ENCODE peak calls at places on chromosomes 11 and 22, in ten cellular contexts. One of them, this sample, is unnamed.
A peak's percentile ranks its signal among the peaks of the same experiment; 100 is the strongest.

GRCh38 chr11:96055706-96056387 is 131.9 kb upstream of the MTMR2 start:
- DNase-seq in tibial artery: no peak
- DNase-seq in left lung: no peak
- DNase-seq in pancreas: no peak
- DNase-seq in heart right ventricle: no peak
- DNase-seq in HCT116: no peak
- DNase-seq in GM23248: peak; percentile 71
- DNase-seq in Karpas-422: no peak
- DNase-seq in hepatocyte: no peak
- DNase-seq in neuronal stem cell: peak; percentile 6
- DNase-seq in this sample: peak; percentile 83

GRCh38 chr11:72309074-72309598 is 65.2 kb upstream of the PHOX2A start:
- DNase-seq in pancreas: no peak
- DNase-seq in Karpas-422: no peak
- DNase-seq in GM23248: no peak
- DNase-seq in left lung: no peak
- DNase-seq in heart right ventricle: no peak
- DNase-seq in neuronal stem cell: no peak
- DNase-seq in hepatocyte: no peak
- DNase-seq in HCT116: no peak
- DNase-seq in tibial artery: no peak
- DNase-seq in this sample: no peak

GRCh38 chr11:71232364-71232763 is 20.0 kb downstream of the SHANK2 start:
- DNase-seq in tibial artery: no peak
- DNase-seq in neuronal stem cell: no peak
- DNase-seq in heart right ventricle: no peak
- DNase-seq in Karpas-422: no peak
- DNase-seq in hepatocyte: no peak
- DNase-seq in HCT116: no peak
- DNase-seq in left lung: no peak
- DNase-seq in pancreas: no peak
- DNase-seq in GM23248: no peak
- DNase-seq in this sample: no peak

GRCh38 chr11:133579165-133580031 is 47.1 kb upstream of the OPCML start:
- DNase-seq in hepatocyte: no peak
- DNase-seq in HCT116: no peak
- DNase-seq in left lung: no peak
- DNase-seq in tibial artery: no peak
- DNase-seq in neuronal stem cell: peak; percentile 20
- DNase-seq in Karpas-422: no peak
- DNase-seq in GM23248: no peak
- DNase-seq in heart right ventricle: no peak
- DNase-seq in pancreas: peak; percentile 63
- DNase-seq in this sample: no peak

GRCh38 chr22:30234786-30235470 is 11.6 kb downstream of the LIF start:
- DNase-seq in neuronal stem cell: no peak
- DNase-seq in Karpas-422: no peak
- DNase-seq in HCT116: no peak
- DNase-seq in left lung: peak; percentile 65
- DNase-seq in GM23248: no peak
- DNase-seq in heart right ventricle: no peak
- DNase-seq in pancreas: no peak
- DNase-seq in tibial artery: no peak
- DNase-seq in hepatocyte: peak; percentile 78
- DNase-seq in this sample: no peak

GRCh38 chr22:26848244-26848920 is 191.0 kb downstream of the MIAT start:
- DNase-seq in HCT116: no peak
- DNase-seq in Karpas-422: no peak
- DNase-seq in tibial artery: peak; percentile 76
- DNase-seq in left lung: no peak
- DNase-seq in pancreas: no peak
- DNase-seq in hepatocyte: no peak
- DNase-seq in GM23248: no peak
- DNase-seq in heart right ventricle: no peak
- DNase-seq in neuronal stem cell: no peak
- DNase-seq in this sample: no peak

GRCh38 chr22:28075260-28075981 is 156.4 kb upstream of the PITPNB start:
- DNase-seq in HCT116: no peak
- DNase-seq in hepatocyte: peak; percentile 53
- DNase-seq in pancreas: no peak
- DNase-seq in tibial artery: no peak
- DNase-seq in left lung: peak; percentile 35
- DNase-seq in heart right ventricle: no peak
- DNase-seq in Karpas-422: no peak
- DNase-seq in GM23248: peak; percentile 90
- DNase-seq in neuronal stem cell: no peak
- DNase-seq in this sample: peak; percentile 41

GRCh38 chr22:45246060-45246985 is 5.6 kb upstream of the KIAA0930 start:
- DNase-seq in tibial artery: no peak
- DNase-seq in neuronal stem cell: no peak
- DNase-seq in hepatocyte: peak; percentile 94
- DNase-seq in GM23248: peak; percentile 95
- DNase-seq in left lung: no peak
- DNase-seq in Karpas-422: no peak
- DNase-seq in HCT116: peak; percentile 92
- DNase-seq in pancreas: no peak
- DNase-seq in heart right ventricle: no peak
- DNase-seq in this sample: peak; percentile 85

GRCh38 chr11:126405374-126405773 is 49.9 kb downstream of the ST3GAL4 start:
- DNase-seq in GM23248: no peak
- DNase-seq in HCT116: peak; percentile 12
- DNase-seq in left lung: peak; percentile 55
- DNase-seq in hepatocyte: no peak
- DNase-seq in heart right ventricle: no peak
- DNase-seq in pancreas: no peak
- DNase-seq in tibial artery: no peak
- DNase-seq in Karpas-422: no peak
- DNase-seq in neuronal stem cell: no peak
- DNase-seq in this sample: peak; percentile 92

GRCh38 chr11:134667505-134667904 is 255.5 kb upstream of the B3GAT1 start:
- DNase-seq in HCT116: no peak
- DNase-seq in tibial artery: no peak
- DNase-seq in pancreas: no peak
- DNase-seq in neuronal stem cell: no peak
- DNase-seq in hepatocyte: no peak
- DNase-seq in GM23248: no peak
- DNase-seq in left lung: no peak
- DNase-seq in Karpas-422: no peak
- DNase-seq in heart right ventricle: no peak
- DNase-seq in this sample: no peak

GRCh38 chr22:45127866-45128265 is 35.9 kb upstream of the NUP50 start:
- DNase-seq in Karpas-422: no peak
- DNase-seq in left lung: no peak
- DNase-seq in HCT116: no peak
- DNase-seq in heart right ventricle: no peak
- DNase-seq in tibial artery: no peak
- DNase-seq in GM23248: peak; percentile 80
- DNase-seq in neuronal stem cell: no peak
- DNase-seq in pancreas: no peak
- DNase-seq in hepatocyte: no peak
- DNase-seq in this sample: peak; percentile 58

GRCh38 chr11:14417186-14417585 is 58.2 kb upstream of the RRAS2 start:
- DNase-seq in tibial artery: no peak
- DNase-seq in neuronal stem cell: no peak
- DNase-seq in hepatocyte: no peak
- DNase-seq in pancreas: no peak
- DNase-seq in left lung: no peak
- DNase-seq in HCT116: no peak
- DNase-seq in heart right ventricle: no peak
- DNase-seq in Karpas-422: no peak
- DNase-seq in GM23248: peak; percentile 67
- DNase-seq in this sample: no peak

GRCh38 chr11:36509265-36509664 is 807 bp downstream of the TRAF6 start:
- DNase-seq in HCT116: no peak
- DNase-seq in tibial artery: no peak
- DNase-seq in left lung: peak; percentile 40
- DNase-seq in GM23248: peak; percentile 68
- DNase-seq in neuronal stem cell: peak; percentile 15
- DNase-seq in pancreas: no peak
- DNase-seq in hepatocyte: peak; percentile 54
- DNase-seq in Karpas-422: peak; percentile 68
- DNase-seq in heart right ventricle: no peak
- DNase-seq in this sample: peak; percentile 33

GRCh38 chr11:122069946-122070345 is 46.1 kb downstream of the BLID start:
- DNase-seq in pancreas: peak; percentile 38
- DNase-seq in GM23248: peak; percentile 89
- DNase-seq in heart right ventricle: peak; percentile 16
- DNase-seq in left lung: peak; percentile 66
- DNase-seq in Karpas-422: no peak
- DNase-seq in tibial artery: peak; percentile 87
- DNase-seq in hepatocyte: peak; percentile 79
- DNase-seq in HCT116: no peak
- DNase-seq in neuronal stem cell: peak; percentile 83
- DNase-seq in this sample: peak; percentile 38

GRCh38 chr11:78420255-78420764 is 2.7 kb upstream of the GAB2 start:
- DNase-seq in HCT116: no peak
- DNase-seq in GM23248: peak; percentile 85
- DNase-seq in neuronal stem cell: peak; percentile 51
- DNase-seq in Karpas-422: peak; percentile 78
- DNase-seq in hepatocyte: peak; percentile 83
- DNase-seq in heart right ventricle: peak; percentile 68
- DNase-seq in tibial artery: peak; percentile 92
- DNase-seq in pancreas: no peak
- DNase-seq in left lung: peak; percentile 52
- DNase-seq in this sample: peak; percentile 81

GRCh38 chr11:119417726-119418540 is 5.0 kb downstream of the THY1 start:
- DNase-seq in GM23248: peak; percentile 99
- DNase-seq in left lung: no peak
- DNase-seq in pancreas: no peak
- DNase-seq in tibial artery: peak; percentile 76
- DNase-seq in hepatocyte: peak; percentile 40
- DNase-seq in heart right ventricle: no peak
- DNase-seq in HCT116: no peak
- DNase-seq in neuronal stem cell: no peak
- DNase-seq in Karpas-422: no peak
- DNase-seq in this sample: peak; percentile 70

DNA sequence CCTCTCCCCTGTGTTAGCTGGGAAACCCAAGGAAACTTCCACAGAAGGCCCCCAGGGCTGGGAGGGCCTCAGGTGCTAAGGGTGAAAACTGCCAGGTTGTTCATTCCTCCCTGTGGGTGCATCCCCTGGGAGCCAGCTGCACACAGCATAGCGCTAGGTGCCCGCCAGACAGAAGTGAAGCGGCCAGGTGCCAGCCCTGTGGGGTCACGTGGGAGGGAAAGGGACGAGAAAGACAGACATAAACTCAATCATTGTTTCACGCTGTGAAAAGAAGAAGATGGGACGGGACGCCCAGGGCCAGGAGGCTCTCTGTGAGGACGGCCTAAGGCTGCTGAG is 31.6 kb upstream of the HMOX1 start:
- DNase-seq in left lung: peak; percentile 38
- DNase-seq in hepatocyte: no peak
- DNase-seq in heart right ventricle: no peak
- DNase-seq in pancreas: no peak
- DNase-seq in Karpas-422: no peak
- DNase-seq in neuronal stem cell: no peak
- DNase-seq in GM23248: no peak
- DNase-seq in tibial artery: no peak
- DNase-seq in HCT116: no peak
- DNase-seq in this sample: no peak
- H3K4me1 ChIP-seq in left lung: peaks cover 9% of the 10 kb centered on the region
- H3K4me1 ChIP-seq in hepatocyte: peaks cover 21% of the 10 kb centered on the region
- H3K4me1 ChIP-seq in heart right ventricle: peaks cover 29% of the 10 kb centered on the region
- H3K4me1 ChIP-seq in pancreas: peaks cover 12% of the 10 kb centered on the region
- H3K4me1 ChIP-seq in Karpas-422: peaks cover 31% of the 10 kb centered on the region
- H3K4me1 ChIP-seq in neuronal stem cell: peaks cover 10% of the 10 kb centered on the region
- H3K4me1 ChIP-seq in GM23248: peaks cover 15% of the 10 kb centered on the region
- H3K4me1 ChIP-seq in tibial artery: peaks cover 32% of the 10 kb centered on the region
- H3K4me1 ChIP-seq in HCT116: peaks cover 26% of the 10 kb centered on the region
- H3K4me1 ChIP-seq in this sample: peaks cover 11% of the 10 kb centered on the region

DNA sequence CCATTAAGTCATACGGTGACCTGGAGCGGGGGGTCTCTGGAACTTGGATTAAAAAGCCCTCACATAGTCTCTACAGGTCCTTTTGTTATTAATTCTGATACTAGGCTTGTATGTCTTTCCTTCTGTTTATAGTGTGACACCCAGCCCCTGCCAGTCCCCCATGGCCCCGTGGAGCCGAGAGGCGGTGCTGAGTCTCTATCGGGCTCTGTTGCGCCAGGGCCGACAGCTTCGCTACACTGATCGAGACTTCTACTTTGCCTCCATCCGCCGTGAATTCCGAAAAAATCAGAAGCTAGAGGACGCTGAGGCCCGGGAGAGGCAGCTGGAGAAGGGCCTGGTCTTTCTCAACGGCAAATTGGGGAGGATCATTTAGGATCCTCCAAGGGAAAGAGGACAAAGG is 2.0 kb downstream of the MIEF1 start:
- DNase-seq in tibial artery: no peak
- DNase-seq in left lung: no peak
- DNase-seq in GM23248: no peak
- DNase-seq in pancreas: peak; percentile 44
- DNase-seq in HCT116: no peak
- DNase-seq in hepatocyte: no peak
- DNase-seq in Karpas-422: no peak
- DNase-seq in neuronal stem cell: no peak
- DNase-seq in heart right ventricle: no peak
- DNase-seq in this sample: no peak
- H3K4me1 ChIP-seq in tibial artery: peaks cover 36% of the 10 kb centered on the region
- H3K4me1 ChIP-seq in left lung: peaks cover 20% of the 10 kb centered on the region
- H3K4me1 ChIP-seq in GM23248: peaks cover 15% of the 10 kb centered on the region
- H3K4me1 ChIP-seq in pancreas: peaks cover 20% of the 10 kb centered on the region
- H3K4me1 ChIP-seq in HCT116: peaks cover 26% of the 10 kb centered on the region
- H3K4me1 ChIP-seq in hepatocyte: peaks cover 19% of the 10 kb centered on the region
- H3K4me1 ChIP-seq in Karpas-422: peaks cover 22% of the 10 kb centered on the region
- H3K4me1 ChIP-seq in neuronal stem cell: peaks cover 13% of the 10 kb centered on the region
- H3K4me1 ChIP-seq in heart right ventricle: peaks cover 73% of the 10 kb centered on the region
- H3K4me1 ChIP-seq in this sample: peaks cover 17% of the 10 kb centered on the region

GRCh38 chr11:75347781-75348613 is 3.5 kb downstream of the ARRB1 start:
- DNase-seq in heart right ventricle: no peak
- DNase-seq in left lung: no peak
- DNase-seq in Karpas-422: no peak
- DNase-seq in hepatocyte: peak; percentile 63
- DNase-seq in HCT116: no peak
- DNase-seq in pancreas: peak; percentile 26
- DNase-seq in tibial artery: peak; percentile 74
- DNase-seq in GM23248: peak; percentile 94
- DNase-seq in neuronal stem cell: no peak
- DNase-seq in this sample: no peak
- H3K4me1 ChIP-seq in heart right ventricle: peaks cover 94% of the 10 kb centered on the region
- H3K4me1 ChIP-seq in left lung: peaks cover 59% of the 10 kb centered on the region
- H3K4me1 ChIP-seq in Karpas-422: no peaks in the 10 kb centered on the region
- H3K4me1 ChIP-seq in hepatocyte: peaks cover 78% of the 10 kb centered on the region
- H3K4me1 ChIP-seq in HCT116: peaks cover 64% of the 10 kb centered on the region
- H3K4me1 ChIP-seq in pancreas: peaks cover 51% of the 10 kb centered on the region
- H3K4me1 ChIP-seq in tibial artery: peaks cover 54% of the 10 kb centered on the region
- H3K4me1 ChIP-seq in GM23248: peaks cover 17% of the 10 kb centered on the region
- H3K4me1 ChIP-seq in neuronal stem cell: peaks cover 44% of the 10 kb centered on the region
- H3K4me1 ChIP-seq in this sample: peaks cover 27% of the 10 kb centered on the region

DNA sequence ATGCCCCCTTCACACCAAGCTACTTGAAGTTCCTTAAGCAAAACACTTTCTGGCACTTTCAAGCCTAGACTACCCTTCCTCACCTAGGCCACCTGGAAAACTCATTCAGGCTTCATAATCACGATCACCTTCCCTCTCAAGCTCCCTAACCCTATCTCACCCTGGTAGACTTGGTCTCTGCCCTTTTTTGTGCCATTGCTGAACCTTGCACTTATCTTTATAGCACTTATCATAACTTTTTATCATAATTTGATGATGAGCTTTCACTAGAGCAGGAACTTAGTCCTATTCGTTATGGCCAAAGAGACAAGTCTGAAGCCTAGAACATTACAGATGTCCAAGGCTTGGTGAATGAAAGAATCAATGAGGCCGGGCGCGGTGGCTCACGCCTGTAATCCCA is 5.5 kb downstream of the SLC35F2 start:
- DNase-seq in GM23248: no peak
- DNase-seq in left lung: no peak
- DNase-seq in tibial artery: no peak
- DNase-seq in pancreas: no peak
- DNase-seq in neuronal stem cell: no peak
- DNase-seq in Karpas-422: no peak
- DNase-seq in HCT116: no peak
- DNase-seq in hepatocyte: no peak
- DNase-seq in heart right ventricle: no peak
- DNase-seq in this sample: no peak
- H3K4me1 ChIP-seq in GM23248: no peaks in the 10 kb centered on the region
- H3K4me1 ChIP-seq in left lung: no peaks in the 10 kb centered on the region
- H3K4me1 ChIP-seq in tibial artery: peaks cover 10% of the 10 kb centered on the region
- H3K4me1 ChIP-seq in pancreas: no peaks in the 10 kb centered on the region
- H3K4me1 ChIP-seq in neuronal stem cell: peaks cover 3% of the 10 kb centered on the region
- H3K4me1 ChIP-seq in Karpas-422: peaks cover 32% of the 10 kb centered on the region
- H3K4me1 ChIP-seq in HCT116: peaks cover 44% of the 10 kb centered on the region
- H3K4me1 ChIP-seq in hepatocyte: no peaks in the 10 kb centered on the region
- H3K4me1 ChIP-seq in heart right ventricle: peaks cover 9% of the 10 kb centered on the region
- H3K4me1 ChIP-seq in this sample: peaks cover 15% of the 10 kb centered on the region

This sample was measured in PC-3.